ENCODE peak calls at places on chromosomes 7 and 10, in seven cellular contexts. One of them, this sample, is unnamed.

GRCh38 chr10:94902570-94902969 is 35.9 kb upstream of the CYP2C9 start:
- DNase-seq in GM23338: no peak
- DNase-seq in PC-9: no peak
- DNase-seq in PC-3: no peak
- DNase-seq in GM23248: peak; percentile 0
- DNase-seq in hepatocyte: peak; percentile 60
- DNase-seq in SK-N-SH: no peak
- DNase-seq in this sample: no peak

GRCh38 chr10:6365384-6365783 is 162.7 kb downstream of the PFKFB3 start:
- DNase-seq in PC-9: no peak
- DNase-seq in GM23338: peak; percentile 30
- DNase-seq in PC-3: no peak
- DNase-seq in GM23248: no peak
- DNase-seq in SK-N-SH: no peak
- DNase-seq in hepatocyte: no peak
- DNase-seq in this sample: no peak

GRCh38 chr7:139426258-139427028 is 57.0 kb downstream of the KLRG2 start:
- DNase-seq in PC-3: no peak
- DNase-seq in SK-N-SH: no peak
- DNase-seq in GM23338: no peak
- DNase-seq in hepatocyte: no peak
- DNase-seq in GM23248: no peak
- DNase-seq in PC-9: no peak
- DNase-seq in this sample: no peak

GRCh38 chr7:35705932-35706461 is 11.1 kb upstream of the HERPUD2 start:
- DNase-seq in GM23248: peak; percentile 19
- DNase-seq in hepatocyte: no peak
- DNase-seq in SK-N-SH: no peak
- DNase-seq in GM23338: no peak
- DNase-seq in PC-3: no peak
- DNase-seq in PC-9: no peak
- DNase-seq in this sample: no peak

GRCh38 chr7:98456851-98457250 is 56.0 kb upstream of the BAIAP2L1 start:
- DNase-seq in PC-3: no peak
- DNase-seq in GM23338: no peak
- DNase-seq in SK-N-SH: no peak
- DNase-seq in GM23248: no peak
- DNase-seq in hepatocyte: no peak
- DNase-seq in PC-9: no peak
- DNase-seq in this sample: no peak

GRCh38 chr7:767941-768729 is 41.1 kb upstream of the PRKAR1B start:
- DNase-seq in hepatocyte: no peak
- DNase-seq in PC-3: no peak
- DNase-seq in GM23248: peak; percentile 10
- DNase-seq in GM23338: no peak
- DNase-seq in PC-9: no peak
- DNase-seq in SK-N-SH: peak; percentile 98
- DNase-seq in this sample: no peak

GRCh38 chr10:116254422-116255152 is 18.4 kb downstream of the GFRA1 start:
- DNase-seq in GM23338: peak; percentile 11
- DNase-seq in GM23248: no peak
- DNase-seq in PC-9: no peak
- DNase-seq in hepatocyte: no peak
- DNase-seq in SK-N-SH: no peak
- DNase-seq in PC-3: no peak
- DNase-seq in this sample: no peak

GRCh38 chr10:2891073-2891769 is 176.1 kb upstream of the PFKP start:
- DNase-seq in GM23338: no peak
- DNase-seq in PC-9: no peak
- DNase-seq in GM23248: no peak
- DNase-seq in hepatocyte: no peak
- DNase-seq in SK-N-SH: peak; percentile 64
- DNase-seq in PC-3: no peak
- DNase-seq in this sample: no peak

GRCh38 chr10:91813251-91813650 is 15.0 kb downstream of the TNKS2 start:
- DNase-seq in PC-9: no peak
- DNase-seq in GM23338: no peak
- DNase-seq in hepatocyte: no peak
- DNase-seq in SK-N-SH: no peak
- DNase-seq in GM23248: no peak
- DNase-seq in PC-3: no peak
- DNase-seq in this sample: no peak

GRCh38 chr10:128121750-128122412 is 4.3 kb downstream of the MKI67 start:
- DNase-seq in SK-N-SH: no peak
- DNase-seq in PC-3: no peak
- DNase-seq in GM23338: no peak
- DNase-seq in PC-9: no peak
- DNase-seq in GM23248: no peak
- DNase-seq in hepatocyte: no peak
- DNase-seq in this sample: no peak

GRCh38 chr10:22853906-22854447 is 73.9 kb upstream of the ARMC3 start:
- DNase-seq in GM23338: no peak
- DNase-seq in SK-N-SH: no peak
- DNase-seq in GM23248: no peak
- DNase-seq in PC-9: no peak
- DNase-seq in PC-3: peak; percentile 7
- DNase-seq in hepatocyte: no peak
- DNase-seq in this sample: no peak

GRCh38 chr7:138002828-138003189 is 923 bp upstream of the CREB3L2 start:
- DNase-seq in GM23338: peak; percentile 30
- DNase-seq in PC-9: no peak
- DNase-seq in GM23248: no peak
- DNase-seq in hepatocyte: no peak
- DNase-seq in SK-N-SH: no peak
- DNase-seq in PC-3: no peak
- DNase-seq in this sample: no peak

GRCh38 chr7:2732959-2733584 is 45.1 kb downstream of the AMZ1 start:
- DNase-seq in GM23248: peak; percentile 64
- DNase-seq in hepatocyte: peak; percentile 77
- DNase-seq in SK-N-SH: no peak
- DNase-seq in PC-3: peak; percentile 77
- DNase-seq in PC-9: peak; percentile 93
- DNase-seq in GM23338: no peak
- DNase-seq in this sample: no peak

GRCh38 chr10:95333997-95334792 is 43.4 kb upstream of the PDLIM1 start:
- DNase-seq in PC-9: no peak
- DNase-seq in PC-3: peak; percentile 94
- DNase-seq in GM23248: peak; percentile 92
- DNase-seq in SK-N-SH: no peak
- DNase-seq in GM23338: no peak
- DNase-seq in hepatocyte: no peak
- DNase-seq in this sample: no peak

GRCh38 chr10:79248341-79248931 is 98.8 kb upstream of the PPIF start:
- DNase-seq in PC-9: no peak
- DNase-seq in GM23248: no peak
- DNase-seq in GM23338: no peak
- DNase-seq in SK-N-SH: peak; percentile 57
- DNase-seq in hepatocyte: no peak
- DNase-seq in PC-3: no peak
- DNase-seq in this sample: no peak

GRCh38 chr10:110421512-110422138 is 76.1 kb upstream of the DUSP5 start:
- DNase-seq in PC-9: no peak
- DNase-seq in SK-N-SH: no peak
- DNase-seq in GM23338: no peak
- DNase-seq in hepatocyte: no peak
- DNase-seq in PC-3: no peak
- DNase-seq in GM23248: no peak
- DNase-seq in this sample: no peak

GRCh38 chr7:372546-372938 is 82.6 kb downstream of the FOXL3 start:
- DNase-seq in SK-N-SH: no peak
- DNase-seq in GM23248: no peak
- DNase-seq in hepatocyte: no peak
- DNase-seq in PC-9: no peak
- DNase-seq in PC-3: no peak
- DNase-seq in GM23338: no peak
- DNase-seq in this sample: no peak

GRCh38 chr7:37495574-37496184 is 47.0 kb upstream of the ELMO1 start:
- DNase-seq in SK-N-SH: peak; percentile 63
- DNase-seq in GM23338: peak; percentile 63
- DNase-seq in PC-9: peak; percentile 43
- DNase-seq in PC-3: peak; percentile 39
- DNase-seq in GM23248: peak; percentile 51
- DNase-seq in hepatocyte: peak; percentile 37
- DNase-seq in this sample: no peak

GRCh38 chr7:137151056-137151731 is 192.3 kb downstream of the PTN start:
- DNase-seq in PC-9: no peak
- DNase-seq in SK-N-SH: no peak
- DNase-seq in PC-3: peak; percentile 58
- DNase-seq in hepatocyte: peak; percentile 51
- DNase-seq in GM23338: no peak
- DNase-seq in GM23248: peak; percentile 52
- DNase-seq in this sample: no peak

GRCh38 chr10:97185326-97186058 is at the start of gene SLIT1:
- DNase-seq in hepatocyte: peak; percentile 42
- DNase-seq in GM23338: peak; percentile 74
- DNase-seq in PC-3: no peak
- DNase-seq in GM23248: no peak
- DNase-seq in PC-9: no peak
- DNase-seq in SK-N-SH: peak; percentile 79
- DNase-seq in this sample: no peak

GRCh38 chr10:128398999-128399398 is 272.8 kb upstream of the MKI67 start:
- DNase-seq in PC-9: no peak
- DNase-seq in PC-3: no peak
- DNase-seq in SK-N-SH: no peak
- DNase-seq in GM23248: no peak
- DNase-seq in hepatocyte: no peak
- DNase-seq in GM23338: no peak
- DNase-seq in this sample: no peak

GRCh38 chr7:101644879-101645278 is 15.8 kb upstream of the MYL10 start:
- DNase-seq in hepatocyte: no peak
- DNase-seq in GM23248: no peak
- DNase-seq in SK-N-SH: no peak
- DNase-seq in GM23338: no peak
- DNase-seq in PC-3: peak; percentile 52
- DNase-seq in PC-9: no peak
- DNase-seq in this sample: no peak

GRCh38 chr7:157690833-157691382 is 354.1 kb downstream of the DNAJB6 start:
- DNase-seq in SK-N-SH: peak; percentile 99
- DNase-seq in GM23248: peak; percentile 51
- DNase-seq in GM23338: peak; percentile 65
- DNase-seq in PC-9: no peak
- DNase-seq in PC-3: peak; percentile 77
- DNase-seq in hepatocyte: no peak
- DNase-seq in this sample: peak; percentile 71

GRCh38 chr10:4828005-4828404 is 2.0 kb downstream of the AKR1E2 start:
- DNase-seq in SK-N-SH: no peak
- DNase-seq in GM23338: no peak
- DNase-seq in PC-9: no peak
- DNase-seq in PC-3: no peak
- DNase-seq in GM23248: no peak
- DNase-seq in hepatocyte: no peak
- DNase-seq in this sample: no peak

GRCh38 chr7:157824819-157825121 is 488.0 kb downstream of the DNAJB6 start:
- DNase-seq in GM23248: no peak
- DNase-seq in PC-9: no peak
- DNase-seq in SK-N-SH: no peak
- DNase-seq in hepatocyte: no peak
- DNase-seq in PC-3: no peak
- DNase-seq in GM23338: no peak
- DNase-seq in this sample: no peak

GRCh38 chr10:21304198-21304597 is 221.3 kb downstream of the SKIDA1 start:
- DNase-seq in GM23248: no peak
- DNase-seq in SK-N-SH: no peak
- DNase-seq in PC-9: peak; percentile 47
- DNase-seq in GM23338: no peak
- DNase-seq in hepatocyte: no peak
- DNase-seq in PC-3: no peak
- DNase-seq in this sample: no peak

GRCh38 chr10:98041352-98042043 is 11.1 kb upstream of the CRTAC1 start:
- DNase-seq in SK-N-SH: peak; percentile 72
- DNase-seq in GM23248: peak; percentile 73
- DNase-seq in hepatocyte: peak; percentile 67
- DNase-seq in PC-3: peak; percentile 68
- DNase-seq in GM23338: peak; percentile 89
- DNase-seq in PC-9: no peak
- DNase-seq in this sample: peak; percentile 61

GRCh38 chr7:131359136-131359776 is 31.6 kb downstream of the MKLN1 start:
- DNase-seq in GM23338: no peak
- DNase-seq in GM23248: no peak
- DNase-seq in SK-N-SH: no peak
- DNase-seq in hepatocyte: no peak
- DNase-seq in PC-9: no peak
- DNase-seq in PC-3: no peak
- DNase-seq in this sample: no peak

GRCh38 chr10:42753507-42754154 is 29.0 kb upstream of the BMS1 start:
- DNase-seq in PC-9: no peak
- DNase-seq in PC-3: no peak
- DNase-seq in SK-N-SH: peak; percentile 58
- DNase-seq in hepatocyte: peak; percentile 55
- DNase-seq in GM23338: peak; percentile 29
- DNase-seq in GM23248: peak; percentile 46
- DNase-seq in this sample: no peak

GRCh38 chr7:28296571-28297483 is 115.5 kb upstream of the CREB5 start:
- DNase-seq in GM23248: peak; percentile 68
- DNase-seq in SK-N-SH: no peak
- DNase-seq in hepatocyte: peak; percentile 57
- DNase-seq in PC-9: no peak
- DNase-seq in PC-3: peak; percentile 63
- DNase-seq in GM23338: peak; percentile 88
- DNase-seq in this sample: peak; percentile 55

GRCh38 chr10:11909618-11910017 is 86.5 kb downstream of the PROSER2 start:
- DNase-seq in PC-9: no peak
- DNase-seq in PC-3: no peak
- DNase-seq in SK-N-SH: no peak
- DNase-seq in GM23338: no peak
- DNase-seq in hepatocyte: no peak
- DNase-seq in GM23248: no peak
- DNase-seq in this sample: no peak
- H3K4me1 ChIP-seq in PC-9: no peaks in the 10 kb centered on the region
- H3K4me1 ChIP-seq in PC-3: no peaks in the 10 kb centered on the region
- H3K4me1 ChIP-seq in SK-N-SH: no peaks in the 10 kb centered on the region
- H3K4me1 ChIP-seq in GM23338: peaks cover 8% of the 10 kb centered on the region
- H3K4me1 ChIP-seq in hepatocyte: no peaks in the 10 kb centered on the region
- H3K4me1 ChIP-seq in GM23248: no peaks in the 10 kb centered on the region
- H3K4me1 ChIP-seq in this sample: no peaks in the 10 kb centered on the region

GRCh38 chr10:132856869-132857524 is 71.0 kb upstream of the NKX6-2 start:
- DNase-seq in PC-3: no peak
- DNase-seq in hepatocyte: no peak
- DNase-seq in GM23248: no peak
- DNase-seq in GM23338: no peak
- DNase-seq in PC-9: no peak
- DNase-seq in SK-N-SH: no peak
- DNase-seq in this sample: no peak
- H3K9me2 ChIP-seq in PC-3: no peaks in the 10 kb centered on the region
- H3K9me2 ChIP-seq in hepatocyte: no peaks in the 10 kb centered on the region
- H3K9me2 ChIP-seq in GM23248: no peaks in the 10 kb centered on the region
- H3K9me2 ChIP-seq in GM23338: no peaks in the 10 kb centered on the region
- H3K9me2 ChIP-seq in PC-9: no peaks in the 10 kb centered on the region
- H3K9me2 ChIP-seq in SK-N-SH: no peaks in the 10 kb centered on the region
- H3K9me2 ChIP-seq in this sample: no peaks in the 10 kb centered on the region

GRCh38 chr7:47332681-47333080 is 249.2 kb downstream of the TNS3 start:
- DNase-seq in PC-9: no peak
- DNase-seq in SK-N-SH: peak; percentile 69
- DNase-seq in PC-3: no peak
- DNase-seq in GM23338: no peak
- DNase-seq in hepatocyte: no peak
- DNase-seq in GM23248: no peak
- DNase-seq in this sample: no peak
- H3K4me1 ChIP-seq in PC-9: no peaks in the 10 kb centered on the region
- H3K4me1 ChIP-seq in SK-N-SH: peaks cover 30% of the 10 kb centered on the region
- H3K4me1 ChIP-seq in PC-3: no peaks in the 10 kb centered on the region
- H3K4me1 ChIP-seq in GM23338: peaks cover 37% of the 10 kb centered on the region
- H3K4me1 ChIP-seq in hepatocyte: peaks cover 53% of the 10 kb centered on the region
- H3K4me1 ChIP-seq in GM23248: peaks cover 35% of the 10 kb centered on the region
- H3K4me1 ChIP-seq in this sample: peaks cover 11% of the 10 kb centered on the region

GRCh38 chr10:114716811-114717404 is 58.8 kb upstream of the ABLIM1 start:
- DNase-seq in SK-N-SH: no peak
- DNase-seq in GM23338: no peak
- DNase-seq in GM23248: no peak
- DNase-seq in PC-3: no peak
- DNase-seq in PC-9: peak; percentile 88
- DNase-seq in hepatocyte: no peak
- DNase-seq in this sample: no peak
- H3K9me2 ChIP-seq in SK-N-SH: no peaks in the 10 kb centered on the region
- H3K9me2 ChIP-seq in GM23338: no peaks in the 10 kb centered on the region
- H3K9me2 ChIP-seq in GM23248: no peaks in the 10 kb centered on the region
- H3K9me2 ChIP-seq in PC-3: no peaks in the 10 kb centered on the region
- H3K9me2 ChIP-seq in PC-9: no peaks in the 10 kb centered on the region
- H3K9me2 ChIP-seq in hepatocyte: no peaks in the 10 kb centered on the region
- H3K9me2 ChIP-seq in this sample: no peaks in the 10 kb centered on the region

This sample was measured in HCT116.